ENCODE peak calls at places on chromosomes 1 and 21, in four cellular contexts. M is right atrium auricular region; F is cardiac muscle cell; K is CD4-positive, alpha-beta memory T cell. V is an unnamed sample. For H3K27me3, the result is how much of the 10 kb centered on the place peaks cover.

GRCh38 chr1:100528861-100529260 is 9.1 kb upstream of the GPR88 start:
- DNase-seq in F (no peak), K (no peak), M (no peak), V (no peak)

GRCh38 chr21:28916150-28916893 is 76.4 kb downstream of the LTN1 start:
- DNase-seq in K (no peak), M (no peak), F (no peak), V (no peak)

GRCh38 chr1:33349778-33350610 is 29.1 kb upstream of the A3GALT2 start:
- DNase-seq in F (peak), K (peak), M (peak), V (peak)

GRCh38 chr1:64962447-64962846 is 3.9 kb downstream of the JAK1 start:
- DNase-seq in K (peak), M (no peak), F (no peak), V (peak)

GRCh38 chr1:51297401-51298321 is 32.7 kb downstream of the TTC39A start:
- DNase-seq in F (no peak), M (no peak), K (no peak), V (peak)

GRCh38 chr1:77642941-77643340 is 39.5 kb downstream of the ZZZ3 start:
- DNase-seq in F (no peak), M (no peak), K (no peak), V (no peak)

GRCh38 chr1:221439008-221439733 is 302.7 kb downstream of the DUSP10 start:
- DNase-seq in M (no peak), F (no peak), K (peak), V (no peak)

GRCh38 chr21:44846485-44847260 is 26.8 kb downstream of the PTTG1IP start:
- DNase-seq in K (peak), M (peak), F (no peak), V (peak)

GRCh38 chr1:91546876-91547275 is 46.2 kb downstream of the CDC7 start:
- DNase-seq in K (no peak), M (no peak), F (no peak), V (no peak)

GRCh38 chr1:160346953-160347352 is 3.8 kb downstream of the NCSTN start:
- DNase-seq in K (no peak), F (no peak), M (no peak), V (no peak)

GRCh38 chr1:10495942-10496341 is 21.2 kb downstream of the PEX14 start:
- DNase-seq in F (no peak), K (peak), M (no peak), V (no peak)

GRCh38 chr1:184296466-184297243 is 90.2 kb upstream of the C1orf21 start:
- DNase-seq in M (peak), K (no peak), F (peak), V (peak)

GRCh38 chr1:81706650-81707435 is 93.9 kb upstream of the ADGRL2 start:
- DNase-seq in K (no peak), M (no peak), F (no peak), V (no peak)

GRCh38 chr1:94456736-94457135 is 38.5 kb downstream of the ABCD3 start:
- DNase-seq in M (no peak), F (no peak), K (no peak), V (no peak)

GRCh38 chr1:5730272-5731109 is 261.7 kb downstream of the NPHP4 start:
- DNase-seq in K (no peak), F (no peak), M (no peak), V (no peak)

GRCh38 chr21:46556802-46557201 is 48.1 kb downstream of the S100B start:
- DNase-seq in K (no peak), F (no peak), M (no peak), V (no peak)

GRCh38 chr1:234656070-234656875 is 46.3 kb upstream of the IRF2BP2 start:
- DNase-seq in M (no peak), F (no peak), K (no peak), V (no peak)

GRCh38 chr21:41615613-41616012 is 107.7 kb upstream of the TMPRSS2 start:
- DNase-seq in K (no peak), F (no peak), M (no peak), V (no peak)

GRCh38 chr1:35573198-35573775 is at the start of gene TFAP2E:
- DNase-seq in F (peak), M (no peak), K (no peak), V (peak)

GRCh38 chr1:35572296-35572695 is 818 bp upstream of the TFAP2E start:
- DNase-seq in M (no peak), K (no peak), F (no peak), V (no peak)

GRCh38 chr1:35575401-35575958 is 2.4 kb downstream of the TFAP2E start:
- DNase-seq in M (no peak), K (no peak), F (no peak), V (no peak)

GRCh38 chr1:35574655-35575400 is 1.7 kb downstream of the TFAP2E start:
- DNase-seq in M (no peak), K (no peak), F (no peak), V (no peak)

GRCh38 chr1:35573776-35574654 is 901 bp downstream of the TFAP2E start:
- DNase-seq in F (no peak), M (no peak), K (no peak), V (no peak)
- H3K27me3 ChIP-seq in F (half or more), M (under half), K (under half), V (half or more)

GRCh38 chr1:162217674-162218073 is 148.2 kb downstream of the NOS1AP start:
- DNase-seq in M (no peak), K (no peak), F (no peak), V (no peak)

GRCh38 chr1:162218546-162218945 is 149.1 kb downstream of the NOS1AP start:
- DNase-seq in K (no peak), F (peak), M (no peak), V (no peak)

GRCh38 chr1:162215902-162216301 is 146.4 kb downstream of the NOS1AP start:
- DNase-seq in M (no peak), F (peak), K (no peak), V (peak)

GRCh38 chr1:162218975-162219374 is 149.5 kb downstream of the NOS1AP start:
- DNase-seq in M (no peak), F (peak), K (no peak), V (no peak)

DNA sequence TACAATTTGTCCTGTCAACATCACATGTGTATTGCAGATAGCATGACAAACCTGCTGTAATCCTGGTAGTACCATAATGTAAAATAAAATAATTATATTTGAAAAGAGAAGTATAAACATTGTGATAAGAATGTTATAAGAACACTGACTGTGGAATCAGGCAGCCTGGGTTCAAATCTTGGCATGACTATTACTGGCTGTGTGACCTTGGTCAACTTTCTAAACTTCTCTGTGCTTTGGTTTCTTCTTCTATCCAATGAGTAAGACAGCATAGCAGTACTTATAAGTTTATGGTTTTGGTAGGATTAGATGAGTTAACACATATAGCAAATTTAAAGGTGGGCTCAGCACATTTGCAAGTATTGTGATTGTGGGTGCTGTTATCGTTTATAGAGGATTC is 147.1 kb downstream of the NOS1AP start:
- DNase-seq in M (no peak), F (no peak), K (no peak), V (no peak)
- H3K27me3 ChIP-seq in M (under half), F (under half), K (under half), V (under half)

GRCh38 chr1:207431508-207431907 is 22.6 kb upstream of the CR2 start:
- DNase-seq in K (no peak), M (no peak), F (no peak), V (no peak)
- H3K27me3 ChIP-seq in K (under half), M (under half), F (under half), V (under half)

GRCh38 chr1:119332626-119333025 is 36.0 kb upstream of the HAO2 start:
- DNase-seq in F (no peak), M (no peak), K (no peak), V (no peak)
- H3K27me3 ChIP-seq in F (under half), M (under half), K (under half), V (under half)

GRCh38 chr1:3391711-3392110 is 62.8 kb upstream of the ARHGEF16 start:
- DNase-seq in M (no peak), K (no peak), F (peak), V (no peak)

GRCh38 chr1:3393024-3393986 is 61.2 kb upstream of the ARHGEF16 start:
- DNase-seq in M (peak), K (no peak), F (peak), V (peak)

GRCh38 chr1:3389093-3389833 is 65.2 kb upstream of the ARHGEF16 start:
- DNase-seq in M (no peak), F (no peak), K (no peak), V (no peak)

GRCh38 chr1:3387401-3387800 is 67.1 kb upstream of the ARHGEF16 start:
- DNase-seq in K (no peak), F (no peak), M (no peak), V (no peak)

DNA sequence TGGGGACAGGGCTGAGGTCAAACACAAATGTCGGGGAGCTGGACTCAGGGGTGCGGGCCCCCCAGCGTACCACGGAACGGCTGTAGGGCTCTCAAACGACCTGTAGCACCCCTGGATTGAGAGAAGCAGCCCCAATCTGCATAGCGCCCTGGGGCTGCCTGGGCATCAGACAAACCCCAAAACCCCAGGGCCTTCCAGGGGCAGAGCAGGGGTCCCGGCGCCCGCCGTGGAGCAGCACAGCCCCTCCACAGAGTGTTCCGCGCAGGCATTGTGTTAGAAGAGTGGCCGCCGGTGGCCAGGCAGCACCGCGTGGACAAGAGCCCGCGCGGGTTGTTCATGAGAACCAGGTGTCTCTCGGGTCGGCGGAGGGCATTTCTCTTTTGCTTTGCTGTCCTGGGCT is 64.2 kb upstream of the ARHGEF16 start:
- DNase-seq in F (no peak), M (no peak), K (no peak), V (no peak)
- H3K27me3 ChIP-seq in F (under half), M (under half), K (under half), V (half or more)

DNA sequence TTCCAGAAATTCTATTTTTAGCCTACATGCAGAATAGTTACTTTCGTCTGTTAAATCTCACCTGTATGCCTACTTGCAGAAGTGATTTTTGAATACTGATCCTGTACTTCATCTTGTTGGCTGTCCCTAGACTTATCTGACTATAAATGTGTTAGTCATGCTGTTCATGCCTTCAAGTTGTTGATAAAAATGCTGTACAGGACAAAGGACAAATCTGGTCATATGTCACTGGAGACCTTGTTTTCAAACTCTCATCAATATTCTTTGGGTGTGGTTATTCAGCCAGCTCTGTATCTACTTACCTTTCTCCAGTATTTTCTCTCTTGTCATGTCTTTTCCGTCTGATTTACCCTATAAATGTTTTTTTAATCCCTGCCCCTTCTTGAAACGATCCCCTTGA is 132.9 kb downstream of the RNF220 start:
- DNase-seq in F (no peak), K (no peak), M (no peak), V (no peak)
- H3K27me3 ChIP-seq in F (under half), K (under half), M (under half), V (under half)

GRCh38 chr1:205420938-205421337 is 918 bp downstream of the LEMD1 start:
- DNase-seq in M (no peak), K (no peak), F (no peak), V (no peak)

GRCh38 chr1:205423248-205423647 is 1.4 kb upstream of the LEMD1 start:
- DNase-seq in M (no peak), K (no peak), F (no peak), V (no peak)

GRCh38 chr1:205421728-205422127 is at the start of gene LEMD1:
- DNase-seq in K (no peak), M (no peak), F (peak), V (no peak)

GRCh38 chr1:205424881-205425635 is 3.2 kb upstream of the LEMD1 start:
- DNase-seq in F (no peak), K (no peak), M (no peak), V (no peak)

GRCh38 chr1:205423814-205424399 is 2.1 kb upstream of the LEMD1 start:
- DNase-seq in F (no peak), M (no peak), K (no peak), V (no peak)
- H3K27me3 ChIP-seq in F (under half), M (under half), K (under half), V (under half)

V was measured in transverse colon.